ENCODE peak calls at places on chromosomes 12 and 14, in four cellular contexts. One of them, this sample, is unnamed. For H3K4me1, the result is how much of the 10 kb centered on the place peaks cover.

GRCh38 chr12:108305520-108305919 is 33.6 kb downstream of the CMKLR1 start:
- DNase-seq in K562: peak
- DNase-seq in spleen: peak
- DNase-seq in tibial nerve: peak
- DNase-seq in this sample: no peak

GRCh38 chr12:27969901-27970390 is 2.6 kb downstream of the PTHLH start:
- DNase-seq in spleen: peak
- DNase-seq in tibial nerve: peak
- DNase-seq in K562: peak
- DNase-seq in this sample: no peak

GRCh38 chr12:94091624-94092023 is 56.8 kb upstream of the PLXNC1 start:
- DNase-seq in tibial nerve: no peak
- DNase-seq in spleen: no peak
- DNase-seq in K562: no peak
- DNase-seq in this sample: no peak

GRCh38 chr12:42756841-42757661 is 167.5 kb upstream of the PRICKLE1 start:
- DNase-seq in K562: no peak
- DNase-seq in tibial nerve: no peak
- DNase-seq in spleen: no peak
- DNase-seq in this sample: no peak

GRCh38 chr12:52659395-52659794 is 7.4 kb upstream of the KRT2 start:
- DNase-seq in spleen: peak
- DNase-seq in K562: no peak
- DNase-seq in tibial nerve: no peak
- DNase-seq in this sample: no peak

GRCh38 chr12:99759467-99759866 is 111.9 kb downstream of the GARIN6 start:
- DNase-seq in spleen: no peak
- DNase-seq in K562: no peak
- DNase-seq in tibial nerve: no peak
- DNase-seq in this sample: no peak

GRCh38 chr12:78146365-78146772 is 315.7 kb downstream of the NAV3 start:
- DNase-seq in tibial nerve: no peak
- DNase-seq in spleen: no peak
- DNase-seq in K562: peak
- DNase-seq in this sample: no peak

GRCh38 chr12:118402251-118402650 is 25.9 kb downstream of the SUDS3 start:
- DNase-seq in K562: no peak
- DNase-seq in tibial nerve: no peak
- DNase-seq in spleen: no peak
- DNase-seq in this sample: no peak

GRCh38 chr12:131852551-131853299 is 24.5 kb downstream of the MMP17 start:
- DNase-seq in tibial nerve: no peak
- DNase-seq in spleen: peak
- DNase-seq in K562: no peak
- DNase-seq in this sample: no peak

GRCh38 chr14:63435838-63436237 is 107.3 kb downstream of the PPP2R5E start:
- DNase-seq in spleen: no peak
- DNase-seq in K562: no peak
- DNase-seq in tibial nerve: peak
- DNase-seq in this sample: no peak

GRCh38 chr14:73758392-73759182 is 44.4 kb upstream of the PNMA1 start:
- DNase-seq in K562: peak
- DNase-seq in tibial nerve: no peak
- DNase-seq in spleen: peak
- DNase-seq in this sample: no peak

GRCh38 chr14:67618617-67619063 is 1.1 kb upstream of the ARG2 start:
- DNase-seq in K562: peak
- DNase-seq in spleen: no peak
- DNase-seq in tibial nerve: no peak
- DNase-seq in this sample: no peak

GRCh38 chr12:44968960-44969359 is 81.9 kb downstream of the DBX2 start:
- DNase-seq in K562: no peak
- DNase-seq in tibial nerve: no peak
- DNase-seq in spleen: no peak
- DNase-seq in this sample: no peak

GRCh38 chr14:88129306-88130056 is 124.5 kb downstream of the GPR65 start:
- DNase-seq in tibial nerve: no peak
- DNase-seq in K562: no peak
- DNase-seq in spleen: no peak
- DNase-seq in this sample: peak

GRCh38 chr12:13959131-13959734 is 22.2 kb downstream of the GRIN2B start:
- DNase-seq in spleen: no peak
- DNase-seq in K562: no peak
- DNase-seq in tibial nerve: no peak
- DNase-seq in this sample: no peak

GRCh38 chr12:3241621-3242020 is 164.4 kb downstream of the TSPAN9 start:
- DNase-seq in K562: no peak
- DNase-seq in tibial nerve: no peak
- DNase-seq in spleen: no peak
- DNase-seq in this sample: no peak
- H3K4me1 ChIP-seq in K562: under half
- H3K4me1 ChIP-seq in tibial nerve: under half
- H3K4me1 ChIP-seq in spleen: under half
- H3K4me1 ChIP-seq in this sample: under half

DNA sequence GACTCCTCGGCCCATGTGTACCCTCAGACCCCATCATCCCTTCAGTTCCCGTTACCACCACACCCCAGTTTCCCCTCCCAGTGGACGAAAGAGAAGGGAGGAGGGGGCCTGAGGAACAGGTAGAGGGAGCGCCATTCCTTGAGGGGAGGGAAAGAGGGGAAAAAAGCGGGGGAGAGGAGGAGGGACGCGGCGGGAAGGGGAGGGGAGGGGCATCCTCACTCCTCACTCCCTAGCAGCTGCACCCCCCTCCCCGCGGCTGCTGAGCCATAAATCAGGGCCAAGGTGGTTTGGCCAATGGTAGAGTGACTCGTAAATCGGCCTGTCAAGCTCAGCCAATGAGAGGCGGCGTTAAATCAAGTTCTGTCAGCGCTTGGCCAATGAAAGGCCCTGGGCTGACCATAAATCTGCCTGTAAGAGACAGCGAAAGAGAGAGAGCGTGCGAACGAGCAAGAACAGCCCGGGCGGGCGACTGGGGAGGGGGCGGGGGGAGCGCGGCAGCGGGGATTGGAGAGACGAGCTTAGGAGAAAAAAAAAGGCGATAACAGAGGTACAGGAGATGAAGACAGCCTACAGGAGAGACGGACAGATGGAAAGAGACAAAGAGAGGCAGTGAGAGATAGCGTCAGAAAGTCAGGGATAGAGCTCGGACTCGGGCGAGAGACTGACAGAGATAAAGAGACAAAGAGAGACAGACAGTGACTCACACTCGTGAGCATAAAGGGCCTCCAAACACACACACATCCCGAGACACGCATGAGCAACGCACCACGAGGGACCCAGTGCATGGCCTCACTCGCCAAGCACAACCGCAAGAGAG is 5.1 kb downstream of the GPR84 start:
- DNase-seq in spleen: peak
- DNase-seq in tibial nerve: peak
- DNase-seq in K562: peak
- DNase-seq in this sample: no peak
- TF ChIP-seq POLR2A in spleen: no peak
- TF ChIP-seq POLR2A in tibial nerve: no peak
- TF ChIP-seq POLR2A in K562: peak
- TF ChIP-seq POLR2A in this sample: no peak

GRCh38 chr12:120194226-120194533 is 335 bp downstream of the GCN1 start:
- DNase-seq in K562: no peak
- DNase-seq in tibial nerve: no peak
- DNase-seq in spleen: no peak
- DNase-seq in this sample: no peak

GRCh38 chr12:120197542-120197887 is 3.0 kb upstream of the GCN1 start:
- DNase-seq in K562: no peak
- DNase-seq in spleen: no peak
- DNase-seq in tibial nerve: no peak
- DNase-seq in this sample: no peak

GRCh38 chr12:120199025-120199424 is 1.9 kb downstream of the RPLP0 start:
- DNase-seq in K562: no peak
- DNase-seq in spleen: no peak
- DNase-seq in tibial nerve: no peak
- DNase-seq in this sample: no peak

GRCh38 chr12:120194534-120195395 is at the start of gene GCN1:
- DNase-seq in K562: peak
- DNase-seq in tibial nerve: peak
- DNase-seq in spleen: peak
- DNase-seq in this sample: no peak

GRCh38 chr12:120196363-120196762 is 1.8 kb upstream of the GCN1 start:
- DNase-seq in spleen: no peak
- DNase-seq in tibial nerve: no peak
- DNase-seq in K562: no peak
- DNase-seq in this sample: no peak
- H3K4me1 ChIP-seq in spleen: half or more
- H3K4me1 ChIP-seq in tibial nerve: under half
- H3K4me1 ChIP-seq in K562: under half
- H3K4me1 ChIP-seq in this sample: half or more

GRCh38 chr14:24188251-24189058 is at the start of gene IPO4:
- DNase-seq in tibial nerve: peak
- DNase-seq in spleen: peak
- DNase-seq in K562: peak
- DNase-seq in this sample: peak
- TF ChIP-seq POLR2A in tibial nerve: peak
- TF ChIP-seq POLR2A in spleen: peak
- TF ChIP-seq POLR2A in K562: peak
- TF ChIP-seq POLR2A in this sample: peak

GRCh38 chr14:103326078-103326477 is 8.0 kb upstream of the EIF5 start:
- DNase-seq in spleen: no peak
- DNase-seq in tibial nerve: no peak
- DNase-seq in K562: no peak
- DNase-seq in this sample: no peak
- H3K4me1 ChIP-seq in spleen: under half
- H3K4me1 ChIP-seq in tibial nerve: under half
- H3K4me1 ChIP-seq in K562: under half
- H3K4me1 ChIP-seq in this sample: under half

GRCh38 chr12:116048886-116049285 is 228.6 kb downstream of the MED13L start:
- DNase-seq in tibial nerve: no peak
- DNase-seq in spleen: no peak
- DNase-seq in K562: no peak
- DNase-seq in this sample: no peak
- TF ChIP-seq POLR2A in tibial nerve: no peak
- TF ChIP-seq POLR2A in spleen: no peak
- TF ChIP-seq POLR2A in K562: no peak
- TF ChIP-seq POLR2A in this sample: no peak